ENCODE peak calls at places on chromosomes 7 and 10, in eight cellular contexts. R, C, W, A, Y, H, V and F are unnamed samples.

GRCh38 chr7:151665363-151665762 is 145.7 kb upstream of the RHEB start:
- DNase-seq in R (no peak), W (no peak), Y (no peak), C (peak), H (peak), V (no peak), A (no peak), F (peak)

GRCh38 chr10:31490858-31491504 is 172.0 kb downstream of the ZEB1 start:
- DNase-seq in C (no peak), W (peak), H (peak), A (no peak), R (no peak), V (no peak), Y (no peak), F (peak)

GRCh38 chr10:17123961-17124360 is 5.7 kb downstream of the CUBN start:
- DNase-seq in H (no peak), Y (no peak), V (no peak), W (no peak), C (no peak), A (no peak), R (no peak), F (no peak)

GRCh38 chr10:78865518-78865835 is 203.3 kb upstream of the ZMIZ1 start:
- DNase-seq in W (no peak), Y (no peak), A (no peak), R (no peak), V (no peak), C (peak), H (no peak), F (peak)

GRCh38 chr7:148507741-148508285 is 82.8 kb upstream of the C7orf33 start:
- DNase-seq in H (no peak), W (no peak), R (no peak), A (no peak), V (peak), C (no peak), Y (no peak), F (no peak)

GRCh38 chr7:57867884-57868701 is 418.1 kb downstream of the ZNF716 start:
- DNase-seq in W (no peak), R (peak), C (no peak), V (no peak), A (no peak), Y (no peak), H (no peak), F (peak)

GRCh38 chr7:102417105-102417504 is 16.3 kb upstream of the ORAI2 start:
- DNase-seq in R (no peak), V (no peak), W (no peak), A (no peak), Y (peak), C (no peak), H (no peak), F (no peak)

GRCh38 chr7:7219216-7219615 is 36.9 kb downstream of the C1GALT1 start:
- DNase-seq in R (no peak), V (no peak), H (no peak), W (no peak), C (no peak), A (no peak), Y (no peak), F (no peak)

GRCh38 chr10:129936923-129937300 is 27.2 kb downstream of the EBF3 start:
- DNase-seq in Y (no peak), C (no peak), H (no peak), R (no peak), W (no peak), V (no peak), A (no peak), F (no peak)

GRCh38 chr10:84665883-84666463 is 337.6 kb downstream of the CCSER2 start:
- DNase-seq in W (no peak), C (no peak), A (peak), H (no peak), V (peak), R (no peak), Y (no peak), F (peak)

GRCh38 chr10:12504628-12505027 is 155.3 kb downstream of the CAMK1D start:
- DNase-seq in C (no peak), H (no peak), Y (no peak), W (no peak), A (peak), R (no peak), V (no peak), F (no peak)

GRCh38 chr10:133377818-133378250 is 1.2 kb upstream of the PAOX start:
- DNase-seq in V (no peak), Y (no peak), A (no peak), H (no peak), W (no peak), R (no peak), C (no peak), F (no peak)

GRCh38 chr7:143214789-143215679 is 6.8 kb upstream of the TAS2R40 start:
- DNase-seq in R (peak), H (peak), W (peak), Y (peak), V (peak), A (no peak), C (peak), F (peak)

GRCh38 chr10:130743751-130744191 is 567.8 kb downstream of the TCERG1L start:
- DNase-seq in V (no peak), H (no peak), C (no peak), Y (no peak), W (no peak), A (no peak), R (no peak), F (no peak)